ENCODE peak calls at places on chromosomes 12 and 14, in ten cellular contexts. C is foreskin keratinocyte, Q is heart right ventricle, B is uterus, G is lower leg skin, E is neural crest cell, H is RWPE1, X is neural progenitor cell, V is left lung, O is GM12878. L is an unnamed sample.

GRCh38 chr14:38250316-38250715 is 5.6 kb downstream of the CLEC14A start:
- DNase-seq in C (no peak), Q (no peak), B (no peak), G (no peak), E (no peak), H (no peak), X (no peak), V (no peak), O (no peak), L (no peak)

GRCh38 chr12:46933947-46934346 is 108.2 kb upstream of the SLC38A4 start:
- DNase-seq in C (no peak), Q (no peak), B (no peak), G (no peak), E (no peak), H (peak; percentile 43), X (peak; percentile 39), V (no peak), O (no peak), L (no peak)

GRCh38 chr14:32706672-32707071 is 232.0 kb upstream of the NPAS3 start:
- DNase-seq in C (no peak), Q (no peak), B (no peak), G (no peak), E (no peak), H (no peak), X (no peak), V (no peak), O (no peak), L (no peak)

GRCh38 chr12:24366514-24366913 is 417.0 kb upstream of the SOX5 start:
- DNase-seq in C (no peak), Q (no peak), B (no peak), G (no peak), E (no peak), H (no peak), X (no peak), V (no peak), O (no peak), L (no peak)

GRCh38 chr12:105025890-105026289 is 39.8 kb downstream of the NOPCHAP1 start:
- DNase-seq in C (no peak), Q (peak; percentile 61), B (peak; percentile 59), G (no peak), E (no peak), H (no peak), X (no peak), V (no peak), O (no peak), L (no peak)

GRCh38 chr14:100586520-100587247 is 533 bp downstream of the BEGAIN start:
- DNase-seq in C (peak; percentile 48), Q (no peak), B (peak; percentile 4), G (peak; percentile 75), E (no peak), H (peak; percentile 57), X (no peak), V (peak; percentile 83), O (no peak), L (no peak)

GRCh38 chr12:28958553-28959195 is 190.4 kb upstream of the FAR2 start:
- DNase-seq in C (peak; percentile 57), Q (no peak), B (no peak), G (no peak), E (no peak), H (no peak), X (no peak), V (no peak), O (no peak), L (no peak)

GRCh38 chr12:98227162-98227561 is 288.2 kb upstream of the TMPO start:
- DNase-seq in C (peak; percentile 2), Q (no peak), B (no peak), G (no peak), E (no peak), H (no peak), X (peak; percentile 10), V (no peak), O (no peak), L (no peak)

GRCh38 chr14:67704484-67705089 is 2.9 kb downstream of the RDH12 start:
- DNase-seq in C (peak; percentile 50), Q (peak; percentile 16), B (no peak), G (no peak), E (peak; percentile 30), H (peak; percentile 69), X (peak; percentile 74), V (no peak), O (peak; percentile 45), L (no peak)

GRCh38 chr14:104514156-104514848 is 65.3 kb upstream of the C14orf180 start:
- DNase-seq in C (no peak), Q (no peak), B (no peak), G (no peak), E (no peak), H (no peak), X (no peak), V (no peak), O (no peak), L (no peak)

GRCh38 chr14:89266754-89267153 is 150.3 kb downstream of the FOXN3 start:
- DNase-seq in C (no peak), Q (no peak), B (no peak), G (peak; percentile 6), E (no peak), H (no peak), X (no peak), V (no peak), O (no peak), L (no peak)

GRCh38 chr14:105629886-105630215 is 103.5 kb downstream of the TMEM121 start:
- DNase-seq in C (no peak), Q (no peak), B (no peak), G (no peak), E (no peak), H (no peak), X (no peak), V (no peak), O (no peak), L (no peak)

GRCh38 chr12:49174218-49174617 is 14.7 kb downstream of the TUBA1A start:
- DNase-seq in C (no peak), Q (no peak), B (no peak), G (no peak), E (no peak), H (no peak), X (no peak), V (no peak), O (no peak), L (no peak)

GRCh38 chr14:59425322-59425945 is 39.7 kb downstream of the GPR135 start:
- DNase-seq in C (no peak), Q (peak; percentile 37), B (no peak), G (no peak), E (no peak), H (no peak), X (no peak), V (no peak), O (no peak), L (no peak)

GRCh38 chr14:59424707-59425106 is 40.5 kb downstream of the GPR135 start:
- DNase-seq in C (no peak), Q (peak; percentile 73), B (peak; percentile 39), G (no peak), E (no peak), H (no peak), X (peak; percentile 7), V (no peak), O (no peak), L (no peak)

GRCh38 chr14:59429798-59430197 is 35.4 kb downstream of the GPR135 start:
- DNase-seq in C (no peak), Q (no peak), B (no peak), G (no peak), E (no peak), H (no peak), X (no peak), V (no peak), O (no peak), L (no peak)

GRCh38 chr14:59427653-59428578 is 37.3 kb downstream of the GPR135 start:
- DNase-seq in C (no peak), Q (peak; percentile 77), B (peak; percentile 68), G (no peak), E (no peak), H (no peak), X (no peak), V (no peak), O (no peak), L (no peak)

DNA sequence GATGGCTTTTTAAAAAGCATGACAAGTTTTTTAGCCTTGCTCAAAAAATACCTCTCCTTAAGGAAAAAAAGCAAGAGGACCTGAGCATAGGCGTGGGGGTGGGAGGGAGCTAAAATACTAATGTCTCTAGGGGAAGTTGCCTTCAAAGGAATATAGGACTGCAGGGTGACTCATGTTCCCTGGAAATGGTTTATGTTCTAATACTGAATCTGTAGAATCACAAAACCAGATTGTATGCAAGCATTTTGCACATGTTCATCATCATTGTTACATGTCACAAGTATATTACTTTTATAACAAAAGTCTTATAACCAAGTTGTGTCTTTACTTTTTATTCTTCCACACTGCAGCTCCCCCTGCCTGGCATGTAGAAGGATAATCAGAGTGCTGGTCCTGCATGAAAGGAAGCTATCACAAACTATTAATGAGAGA is 36.6 kb downstream of the GPR135 start:
- DNase-seq in C (peak; percentile 30), Q (no peak), B (no peak), G (no peak), E (no peak), H (peak; percentile 18), X (no peak), V (no peak), O (no peak), L (no peak)
- TF ChIP-seq CTCF in C (peak; percentile 52), Q (no peak), B (peak; percentile 45), G (no peak), E (no peak), H (no peak), X (no peak), V (no peak), O (no peak), L (peak; percentile 35)

DNA sequence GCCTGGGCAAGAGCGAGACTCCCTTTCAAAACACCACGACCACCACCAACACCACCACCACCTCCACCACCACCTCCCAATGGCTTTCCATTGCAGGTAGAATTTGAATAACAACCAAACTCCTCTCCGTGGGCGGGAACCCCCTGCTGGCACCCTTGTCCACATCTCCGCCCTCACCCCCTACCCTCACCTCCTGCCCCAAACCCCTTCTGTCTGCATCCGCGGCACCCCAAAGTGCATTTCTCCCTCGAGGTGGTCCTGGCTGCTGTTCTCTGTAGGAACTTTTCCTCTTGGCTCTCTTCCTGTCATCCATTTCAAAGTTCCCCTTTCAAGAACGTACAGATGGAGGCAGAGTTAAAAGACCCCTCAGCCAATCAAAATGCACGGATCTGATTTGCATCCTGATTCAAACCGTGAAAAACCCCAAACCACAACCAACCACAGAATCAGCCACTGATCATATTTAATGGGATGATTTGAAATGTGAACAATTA is 3.8 kb downstream of the SDSL start:
- DNase-seq in C (no peak), Q (no peak), B (no peak), G (no peak), E (no peak), H (no peak), X (peak; percentile 26), V (no peak), O (peak; percentile 25), L (no peak)
- TF ChIP-seq CTCF in C (no peak), Q (no peak), B (no peak), G (no peak), E (no peak), H (no peak), X (no peak), V (no peak), O (no peak), L (no peak)

GRCh38 chr12:116277393-116278258 is at the start of gene MED13L:
- DNase-seq in C (peak; percentile 52), Q (peak; percentile 87), B (peak; percentile 86), G (peak; percentile 97), E (peak; percentile 80), H (peak; percentile 98), X (peak; percentile 96), V (peak; percentile 97), O (no peak), L (no peak)
- TF ChIP-seq CTCF in C (peak; percentile 65), Q (no peak), B (no peak), G (no peak), E (peak; percentile 51), H (peak; percentile 70), X (peak; percentile 44), V (peak; percentile 32), O (peak; percentile 6), L (no peak)

GRCh38 chr12:92943482-92944250 is 14.6 kb upstream of the EEA1 start:
- DNase-seq in C (no peak), Q (no peak), B (no peak), G (no peak), E (no peak), H (no peak), X (peak; percentile 12), V (no peak), O (no peak), L (no peak)
- TF ChIP-seq CTCF in C (peak; percentile 56), Q (no peak), B (no peak), G (no peak), E (peak; percentile 29), H (no peak), X (no peak), V (peak; percentile 13), O (peak; percentile 18), L (peak; percentile 41)